ENCODE peak calls at places on chromosomes 12 and 14, in nine cellular contexts. D, Y, P, C, M, F, S, A and Q are unnamed samples. For H3K4me1, the result is how much of the 10 kb centered on the place peaks cover.

GRCh38 chr12:10235761-10236631 is 23.3 kb downstream of the GABARAPL1 start:
- DNase-seq in A (peak), P (no peak), F (no peak), M (no peak), C (no peak), D (no peak), Y (peak), S (no peak), Q (no peak)

GRCh38 chr12:6253278-6253677 is 53.1 kb downstream of the CD9 start:
- DNase-seq in D (no peak), C (no peak), F (no peak), Y (no peak), A (no peak), P (no peak), M (no peak), S (no peak), Q (no peak)

GRCh38 chr12:122072031-122072970 is 6.3 kb upstream of the MLXIP start:
- DNase-seq in S (no peak), A (peak), Y (peak), F (no peak), P (peak), M (no peak), C (no peak), D (peak), Q (no peak)

GRCh38 chr14:76133103-76133502 is 18.6 kb upstream of the GPATCH2L start:
- DNase-seq in P (no peak), M (no peak), D (no peak), A (peak), F (no peak), C (no peak), S (no peak), Y (no peak), Q (no peak)

GRCh38 chr12:44889871-44890270 is 13.8 kb upstream of the NELL2 start:
- DNase-seq in M (no peak), D (no peak), C (no peak), A (no peak), Y (no peak), S (no peak), F (no peak), P (no peak), Q (no peak)

GRCh38 chr14:93115920-93116675 is at the start of gene ITPK1:
- DNase-seq in M (peak), Y (peak), C (peak), F (peak), S (peak), D (no peak), P (peak), A (peak), Q (peak)

GRCh38 chr14:95683793-95684192 is 2.4 kb upstream of the TCL1B start:
- DNase-seq in C (no peak), Y (no peak), F (no peak), D (no peak), S (no peak), A (peak), M (no peak), P (peak), Q (no peak)

GRCh38 chr12:18165422-18165871 is 75.5 kb upstream of the RERGL start:
- DNase-seq in F (no peak), S (no peak), M (no peak), A (peak), P (no peak), Y (no peak), C (no peak), D (peak), Q (no peak)

DNA sequence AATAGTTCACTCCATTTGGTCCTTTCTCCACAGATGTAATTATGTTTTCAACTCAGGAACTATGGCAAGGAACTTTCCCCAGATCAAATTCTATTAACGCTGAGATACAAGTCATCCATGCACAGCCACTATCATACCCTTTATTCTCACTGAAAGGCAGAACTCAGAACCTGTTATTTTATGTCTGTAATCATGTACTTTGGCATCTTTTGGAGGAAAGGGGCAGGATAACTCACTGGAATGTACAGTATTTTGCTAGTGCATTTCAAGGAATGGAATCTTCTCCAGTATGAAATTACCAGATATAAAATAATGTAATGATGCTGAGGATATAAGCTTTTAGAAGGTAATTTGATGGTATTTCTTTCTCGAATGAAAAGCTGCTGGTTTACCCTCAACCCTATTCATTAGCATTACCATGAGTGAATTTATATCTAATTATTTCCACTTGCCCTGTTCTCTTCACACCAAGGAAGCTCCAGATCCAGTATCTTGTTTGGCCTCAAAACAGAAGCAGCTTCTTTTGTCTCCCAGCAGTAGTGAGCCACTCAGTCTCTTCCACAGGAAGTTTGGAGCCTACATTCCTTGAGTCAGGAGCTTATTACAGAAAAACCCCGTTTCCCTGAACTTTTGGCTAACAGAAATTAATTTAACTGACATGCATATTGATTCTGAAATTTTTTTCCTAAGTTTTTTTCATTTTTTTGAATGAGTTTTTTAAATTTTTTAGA is 10.0 kb upstream of the AMHR2 start:
- DNase-seq in F (no peak), S (no peak), P (no peak), C (no peak), A (no peak), Y (no peak), D (no peak), M (no peak), Q (no peak)
- H3K4me1 ChIP-seq in F (under half), S (under half), P (under half), C (under half), A (under half), Y (under half), D (under half), M (under half), Q (under half)

GRCh38 chr14:57884175-57884574 is 18.3 kb upstream of the SLC35F4 start:
- DNase-seq in A (no peak), Y (no peak), C (no peak), S (no peak), M (no peak), F (no peak), P (no peak), D (no peak), Q (no peak)
- TF ChIP-seq CTCF in A (peak), Y (no peak), C (no peak), S (no peak), M (no peak), F (no peak), P (no peak), D (no peak), Q (no peak)

GRCh38 chr12:93877446-93877845 is 200.3 kb downstream of the CRADD start:
- DNase-seq in S (no peak), A (no peak), F (peak), Y (no peak), P (no peak), D (no peak), M (no peak), C (no peak), Q (no peak)

GRCh38 chr12:93883436-93884154 is 206.4 kb downstream of the CRADD start:
- DNase-seq in P (peak), C (no peak), A (no peak), S (no peak), D (peak), F (no peak), M (no peak), Y (no peak), Q (no peak)

GRCh38 chr12:93882763-93883162 is 205.6 kb downstream of the CRADD start:
- DNase-seq in M (no peak), Y (no peak), A (no peak), C (no peak), S (no peak), F (no peak), D (no peak), P (no peak), Q (no peak)

GRCh38 chr12:93879476-93880376 is 202.6 kb downstream of the CRADD start:
- DNase-seq in C (no peak), A (no peak), D (peak), F (peak), Y (no peak), S (no peak), M (no peak), P (peak), Q (no peak)

DNA sequence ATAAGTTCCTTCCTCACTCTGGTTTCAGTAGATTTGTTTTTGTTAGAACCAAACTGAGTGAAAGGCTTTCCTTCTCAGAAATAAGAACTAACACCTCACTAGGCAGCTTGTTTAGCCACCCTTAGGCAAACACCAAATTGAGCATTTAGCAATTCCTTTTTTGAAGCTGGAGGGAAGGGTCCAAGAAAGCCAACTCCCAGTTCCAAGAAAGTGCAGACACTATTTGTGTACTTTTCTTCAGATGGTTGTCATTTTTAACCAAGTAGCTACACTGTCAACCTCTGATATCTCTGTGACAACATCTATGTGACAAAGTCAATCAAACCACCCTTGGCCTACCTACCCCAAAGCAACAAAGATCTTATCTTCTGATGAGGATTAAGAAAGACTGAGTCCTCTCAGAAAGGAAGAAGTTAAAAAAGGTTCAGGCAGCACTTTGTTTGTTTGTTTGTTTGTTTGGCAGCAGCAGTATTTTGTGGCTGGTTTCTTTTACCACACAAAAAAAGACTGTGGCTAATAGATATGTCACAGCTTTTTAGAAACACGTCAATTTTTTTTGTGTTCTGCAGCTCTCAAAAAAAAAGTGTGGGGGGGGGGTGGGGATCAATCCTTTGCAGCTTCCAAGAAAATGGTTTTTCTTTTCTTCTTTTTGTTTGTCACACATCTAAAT is 203.8 kb downstream of the CRADD start:
- DNase-seq in C (no peak), D (no peak), F (no peak), A (no peak), M (no peak), Y (no peak), S (no peak), P (peak), Q (no peak)
- H3K27ac ChIP-seq in C (peak), D (peak), F (peak), A (no peak), M (no peak), Y (no peak), S (no peak), P (no peak), Q (no peak)

DNA sequence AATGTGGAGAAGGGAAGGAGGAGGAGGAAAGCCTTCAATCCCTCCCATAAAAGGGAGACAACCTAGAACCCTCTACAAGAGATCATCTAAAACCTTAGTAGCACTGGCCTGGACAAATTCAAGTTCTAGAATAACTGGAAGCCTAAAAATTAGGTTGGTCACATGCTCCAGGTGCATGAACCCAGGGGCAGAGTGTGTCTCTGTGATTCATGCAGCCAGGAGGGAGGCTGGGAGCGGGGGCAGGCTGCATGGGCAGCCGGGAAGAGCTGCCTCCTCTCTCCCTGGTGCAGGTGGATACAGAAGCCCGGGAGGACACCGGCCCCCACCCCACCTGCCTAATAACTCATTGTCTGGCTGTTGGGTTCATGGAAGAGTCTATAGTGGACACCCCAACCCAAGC is 38.6 kb downstream of the CCDC85C start:
- DNase-seq in F (no peak), M (no peak), C (no peak), P (no peak), A (no peak), Y (no peak), D (no peak), S (no peak), Q (no peak)
- H3K4me1 ChIP-seq in F (under half), M (half or more), C (half or more), P (under half), A (half or more), Y (under half), D (under half), S (under half), Q (half or more)

GRCh38 chr12:93419388-93420034 is 22.2 kb downstream of the UBE2N start:
- DNase-seq in F (no peak), S (no peak), C (no peak), M (no peak), D (peak), P (no peak), A (peak), Y (no peak), Q (no peak)

GRCh38 chr12:93417967-93418480 is 23.7 kb downstream of the UBE2N start:
- DNase-seq in M (no peak), F (no peak), Y (no peak), D (no peak), C (no peak), P (no peak), A (no peak), S (no peak), Q (no peak)

DNA sequence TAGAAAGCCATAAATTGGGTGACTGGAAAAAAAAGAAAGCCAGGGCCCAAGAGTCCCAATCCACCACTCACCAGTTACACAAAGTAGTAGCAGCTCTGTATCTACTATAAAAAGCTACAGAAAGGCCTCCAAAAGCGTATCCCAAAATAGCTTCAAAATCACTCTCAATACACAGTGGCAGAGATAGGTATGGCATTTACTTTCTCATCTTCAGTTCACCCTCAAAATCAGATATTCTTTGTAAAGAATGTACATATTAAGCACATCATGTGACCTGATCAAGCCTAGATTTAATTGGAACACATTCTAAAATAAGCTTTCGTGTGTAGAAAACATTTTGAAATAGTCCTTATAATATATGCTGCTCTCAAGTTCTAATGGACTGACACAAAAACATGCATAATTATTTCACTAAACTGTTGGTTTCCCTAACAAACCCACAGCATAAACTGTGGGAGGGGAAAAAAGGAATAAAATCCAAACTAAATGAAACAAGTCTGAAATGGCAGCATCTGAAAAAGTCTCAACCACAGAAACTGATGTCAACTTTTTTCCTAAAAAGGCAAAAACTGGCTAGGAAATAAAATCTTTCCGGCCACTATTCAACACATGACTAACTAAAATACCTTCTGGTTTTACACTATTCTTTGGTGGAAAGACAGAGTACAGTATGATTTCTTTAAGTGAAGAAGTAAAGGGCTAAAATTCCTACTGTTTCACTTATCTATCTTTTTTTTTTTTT is 25.9 kb downstream of the UBE2N start:
- DNase-seq in C (no peak), F (no peak), S (no peak), D (peak), A (no peak), Y (no peak), P (no peak), M (no peak), Q (no peak)
- TF ChIP-seq CTCF in C (no peak), F (no peak), S (no peak), D (no peak), A (no peak), Y (no peak), P (no peak), M (no peak), Q (no peak)